ENCODE peak calls at places on chromosome 21, in ten cellular contexts. One of them, this sample, is unnamed.
A peak's percentile ranks its signal among the peaks of the same experiment; 100 is the strongest.

GRCh38 chr21:31656199-31657095 is 3.0 kb upstream of the SOD1 start:
- DNase-seq in activated B cell treated with CpG ODN at 0.5 μM for 24 hours: no peak
- DNase-seq in WTC11: no peak
- DNase-seq in glutamatergic neuron: no peak
- DNase-seq in fibroblast of lung: no peak
- DNase-seq in RWPE1: no peak
- DNase-seq in psoas muscle: no peak
- DNase-seq in mesothelial cell of epicardium: no peak
- DNase-seq in left ventricle myocardium inferior: no peak
- DNase-seq in brain microvascular endothelial cell: no peak
- DNase-seq in this sample: peak; percentile 74

GRCh38 chr21:26597981-26598380 is 24.9 kb upstream of the CYYR1 start:
- DNase-seq in activated B cell treated with CpG ODN at 0.5 μM for 24 hours: no peak
- DNase-seq in WTC11: no peak
- DNase-seq in glutamatergic neuron: no peak
- DNase-seq in fibroblast of lung: no peak
- DNase-seq in RWPE1: peak; percentile 41
- DNase-seq in psoas muscle: no peak
- DNase-seq in mesothelial cell of epicardium: no peak
- DNase-seq in left ventricle myocardium inferior: no peak
- DNase-seq in brain microvascular endothelial cell: no peak
- DNase-seq in this sample: peak; percentile 72

GRCh38 chr21:18000961-18001522 is 181.9 kb upstream of the C21orf91 start:
- DNase-seq in activated B cell treated with CpG ODN at 0.5 μM for 24 hours: no peak
- DNase-seq in WTC11: no peak
- DNase-seq in glutamatergic neuron: no peak
- DNase-seq in fibroblast of lung: peak; percentile 5
- DNase-seq in RWPE1: no peak
- DNase-seq in psoas muscle: no peak
- DNase-seq in mesothelial cell of epicardium: no peak
- DNase-seq in left ventricle myocardium inferior: no peak
- DNase-seq in brain microvascular endothelial cell: no peak
- DNase-seq in this sample: no peak

GRCh38 chr21:30194701-30195299 is 21.1 kb downstream of the CLDN8 start:
- DNase-seq in activated B cell treated with CpG ODN at 0.5 μM for 24 hours: no peak
- DNase-seq in WTC11: no peak
- DNase-seq in glutamatergic neuron: no peak
- DNase-seq in fibroblast of lung: peak; percentile 15
- DNase-seq in RWPE1: peak; percentile 48
- DNase-seq in psoas muscle: no peak
- DNase-seq in mesothelial cell of epicardium: no peak
- DNase-seq in left ventricle myocardium inferior: no peak
- DNase-seq in brain microvascular endothelial cell: peak; percentile 37
- DNase-seq in this sample: peak; percentile 80

GRCh38 chr21:26659181-26659580 is 86.1 kb upstream of the CYYR1 start:
- DNase-seq in activated B cell treated with CpG ODN at 0.5 μM for 24 hours: no peak
- DNase-seq in WTC11: no peak
- DNase-seq in glutamatergic neuron: peak; percentile 31
- DNase-seq in fibroblast of lung: peak; percentile 40
- DNase-seq in RWPE1: peak; percentile 4
- DNase-seq in psoas muscle: no peak
- DNase-seq in mesothelial cell of epicardium: no peak
- DNase-seq in left ventricle myocardium inferior: no peak
- DNase-seq in brain microvascular endothelial cell: peak; percentile 0
- DNase-seq in this sample: peak; percentile 81

GRCh38 chr21:27424601-27425000 is 457.7 kb upstream of the ADAMTS5 start:
- DNase-seq in activated B cell treated with CpG ODN at 0.5 μM for 24 hours: no peak
- DNase-seq in WTC11: no peak
- DNase-seq in glutamatergic neuron: no peak
- DNase-seq in fibroblast of lung: no peak
- DNase-seq in RWPE1: no peak
- DNase-seq in psoas muscle: no peak
- DNase-seq in mesothelial cell of epicardium: no peak
- DNase-seq in left ventricle myocardium inferior: no peak
- DNase-seq in brain microvascular endothelial cell: no peak
- DNase-seq in this sample: peak; percentile 7

GRCh38 chr21:26148071-26148470 is 22.5 kb downstream of the APP start:
- DNase-seq in activated B cell treated with CpG ODN at 0.5 μM for 24 hours: no peak
- DNase-seq in WTC11: peak; percentile 61
- DNase-seq in glutamatergic neuron: no peak
- DNase-seq in fibroblast of lung: no peak
- DNase-seq in RWPE1: no peak
- DNase-seq in psoas muscle: no peak
- DNase-seq in mesothelial cell of epicardium: no peak
- DNase-seq in left ventricle myocardium inferior: no peak
- DNase-seq in brain microvascular endothelial cell: peak; percentile 17
- DNase-seq in this sample: no peak

GRCh38 chr21:42009018-42009830 is 936 bp downstream of the ZBTB21 start:
- DNase-seq in activated B cell treated with CpG ODN at 0.5 μM for 24 hours: peak; percentile 55
- DNase-seq in WTC11: peak; percentile 62
- DNase-seq in glutamatergic neuron: peak; percentile 61
- DNase-seq in fibroblast of lung: peak; percentile 38
- DNase-seq in RWPE1: peak; percentile 17
- DNase-seq in psoas muscle: peak; percentile 64
- DNase-seq in mesothelial cell of epicardium: peak; percentile 52
- DNase-seq in left ventricle myocardium inferior: peak; percentile 43
- DNase-seq in brain microvascular endothelial cell: peak; percentile 42
- DNase-seq in this sample: peak; percentile 28

GRCh38 chr21:18840239-18840638 is 436.7 kb upstream of the TMPRSS15 start:
- DNase-seq in activated B cell treated with CpG ODN at 0.5 μM for 24 hours: no peak
- DNase-seq in WTC11: peak; percentile 12
- DNase-seq in glutamatergic neuron: no peak
- DNase-seq in fibroblast of lung: peak; percentile 0
- DNase-seq in RWPE1: no peak
- DNase-seq in psoas muscle: no peak
- DNase-seq in mesothelial cell of epicardium: no peak
- DNase-seq in left ventricle myocardium inferior: no peak
- DNase-seq in brain microvascular endothelial cell: peak; percentile 50
- DNase-seq in this sample: peak; percentile 17

GRCh38 chr21:26587621-26588260 is 14.7 kb upstream of the CYYR1 start:
- DNase-seq in activated B cell treated with CpG ODN at 0.5 μM for 24 hours: no peak
- DNase-seq in WTC11: no peak
- DNase-seq in glutamatergic neuron: no peak
- DNase-seq in fibroblast of lung: peak; percentile 92
- DNase-seq in RWPE1: peak; percentile 90
- DNase-seq in psoas muscle: no peak
- DNase-seq in mesothelial cell of epicardium: no peak
- DNase-seq in left ventricle myocardium inferior: no peak
- DNase-seq in brain microvascular endothelial cell: peak; percentile 43
- DNase-seq in this sample: peak; percentile 92

GRCh38 chr21:28196981-28197380 is 795.7 kb downstream of the LTN1 start:
- DNase-seq in activated B cell treated with CpG ODN at 0.5 μM for 24 hours: no peak
- DNase-seq in WTC11: no peak
- DNase-seq in glutamatergic neuron: no peak
- DNase-seq in fibroblast of lung: no peak
- DNase-seq in RWPE1: no peak
- DNase-seq in psoas muscle: no peak
- DNase-seq in mesothelial cell of epicardium: no peak
- DNase-seq in left ventricle myocardium inferior: no peak
- DNase-seq in brain microvascular endothelial cell: no peak
- DNase-seq in this sample: no peak

DNA sequence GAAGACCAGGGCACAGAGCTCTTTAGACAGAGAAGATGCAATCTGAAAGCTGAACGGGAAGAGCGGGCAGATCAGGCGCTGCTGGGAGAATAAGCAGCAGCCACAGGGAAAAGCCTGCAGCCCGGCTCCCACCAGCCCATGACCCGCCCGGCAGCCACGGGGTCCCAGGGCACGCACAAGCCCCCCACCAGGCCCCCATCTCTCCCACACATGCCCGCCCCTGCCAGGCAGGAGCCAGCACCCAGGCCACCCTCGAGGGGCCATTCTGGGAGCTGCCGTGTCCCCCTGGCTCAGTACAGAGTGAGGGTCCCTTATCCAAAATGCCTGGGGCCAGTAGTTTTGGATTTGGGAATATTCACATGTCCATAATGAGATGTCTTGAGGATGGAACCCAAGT is 16.3 kb downstream of the SLC19A1 start:
- DNase-seq in activated B cell treated with CpG ODN at 0.5 μM for 24 hours: no peak
- DNase-seq in WTC11: peak; percentile 5
- DNase-seq in glutamatergic neuron: no peak
- DNase-seq in fibroblast of lung: no peak
- DNase-seq in RWPE1: no peak
- DNase-seq in psoas muscle: peak; percentile 7
- DNase-seq in mesothelial cell of epicardium: no peak
- DNase-seq in left ventricle myocardium inferior: no peak
- DNase-seq in brain microvascular endothelial cell: no peak
- DNase-seq in this sample: no peak
- TF ChIP-seq CTCF in activated B cell treated with CpG ODN at 0.5 μM for 24 hours: no peak
- TF ChIP-seq CTCF in WTC11: no peak
- TF ChIP-seq CTCF in glutamatergic neuron: no peak
- TF ChIP-seq CTCF in fibroblast of lung: no peak
- TF ChIP-seq CTCF in RWPE1: no peak
- TF ChIP-seq CTCF in psoas muscle: no peak
- TF ChIP-seq CTCF in mesothelial cell of epicardium: no peak
- TF ChIP-seq CTCF in left ventricle myocardium inferior: no peak
- TF ChIP-seq CTCF in brain microvascular endothelial cell: no peak
- TF ChIP-seq CTCF in this sample: no peak

GRCh38 chr21:33302055-33302454 is 22.7 kb upstream of the IFNAR1 start:
- DNase-seq in activated B cell treated with CpG ODN at 0.5 μM for 24 hours: no peak
- DNase-seq in WTC11: no peak
- DNase-seq in glutamatergic neuron: no peak
- DNase-seq in fibroblast of lung: no peak
- DNase-seq in RWPE1: peak; percentile 8
- DNase-seq in psoas muscle: no peak
- DNase-seq in mesothelial cell of epicardium: no peak
- DNase-seq in left ventricle myocardium inferior: no peak
- DNase-seq in brain microvascular endothelial cell: no peak
- DNase-seq in this sample: peak; percentile 48
- TF ChIP-seq CTCF in activated B cell treated with CpG ODN at 0.5 μM for 24 hours: no peak
- TF ChIP-seq CTCF in WTC11: no peak
- TF ChIP-seq CTCF in glutamatergic neuron: no peak
- TF ChIP-seq CTCF in fibroblast of lung: no peak
- TF ChIP-seq CTCF in RWPE1: no peak
- TF ChIP-seq CTCF in psoas muscle: no peak
- TF ChIP-seq CTCF in mesothelial cell of epicardium: no peak
- TF ChIP-seq CTCF in left ventricle myocardium inferior: no peak
- TF ChIP-seq CTCF in brain microvascular endothelial cell: no peak
- TF ChIP-seq CTCF in this sample: no peak

GRCh38 chr21:45264919-45265515 is 22.7 kb downstream of the POFUT2 start:
- DNase-seq in activated B cell treated with CpG ODN at 0.5 μM for 24 hours: peak; percentile 7
- DNase-seq in WTC11: no peak
- DNase-seq in glutamatergic neuron: no peak
- DNase-seq in fibroblast of lung: no peak
- DNase-seq in RWPE1: no peak
- DNase-seq in psoas muscle: no peak
- DNase-seq in mesothelial cell of epicardium: peak; percentile 35
- DNase-seq in left ventricle myocardium inferior: no peak
- DNase-seq in brain microvascular endothelial cell: no peak
- DNase-seq in this sample: no peak

GRCh38 chr21:45265721-45266517 is 21.8 kb downstream of the POFUT2 start:
- DNase-seq in activated B cell treated with CpG ODN at 0.5 μM for 24 hours: peak; percentile 8
- DNase-seq in WTC11: no peak
- DNase-seq in glutamatergic neuron: no peak
- DNase-seq in fibroblast of lung: no peak
- DNase-seq in RWPE1: no peak
- DNase-seq in psoas muscle: no peak
- DNase-seq in mesothelial cell of epicardium: peak; percentile 30
- DNase-seq in left ventricle myocardium inferior: no peak
- DNase-seq in brain microvascular endothelial cell: no peak
- DNase-seq in this sample: no peak

GRCh38 chr21:45266518-45267389 is 20.9 kb downstream of the POFUT2 start:
- DNase-seq in activated B cell treated with CpG ODN at 0.5 μM for 24 hours: peak; percentile 9
- DNase-seq in WTC11: no peak
- DNase-seq in glutamatergic neuron: no peak
- DNase-seq in fibroblast of lung: no peak
- DNase-seq in RWPE1: no peak
- DNase-seq in psoas muscle: no peak
- DNase-seq in mesothelial cell of epicardium: peak; percentile 26
- DNase-seq in left ventricle myocardium inferior: no peak
- DNase-seq in brain microvascular endothelial cell: peak; percentile 25
- DNase-seq in this sample: no peak

GRCh38 chr21:45269861-45270260 is 17.8 kb downstream of the POFUT2 start:
- DNase-seq in activated B cell treated with CpG ODN at 0.5 μM for 24 hours: no peak
- DNase-seq in WTC11: no peak
- DNase-seq in glutamatergic neuron: no peak
- DNase-seq in fibroblast of lung: no peak
- DNase-seq in RWPE1: no peak
- DNase-seq in psoas muscle: no peak
- DNase-seq in mesothelial cell of epicardium: no peak
- DNase-seq in left ventricle myocardium inferior: no peak
- DNase-seq in brain microvascular endothelial cell: no peak
- DNase-seq in this sample: no peak

DNA sequence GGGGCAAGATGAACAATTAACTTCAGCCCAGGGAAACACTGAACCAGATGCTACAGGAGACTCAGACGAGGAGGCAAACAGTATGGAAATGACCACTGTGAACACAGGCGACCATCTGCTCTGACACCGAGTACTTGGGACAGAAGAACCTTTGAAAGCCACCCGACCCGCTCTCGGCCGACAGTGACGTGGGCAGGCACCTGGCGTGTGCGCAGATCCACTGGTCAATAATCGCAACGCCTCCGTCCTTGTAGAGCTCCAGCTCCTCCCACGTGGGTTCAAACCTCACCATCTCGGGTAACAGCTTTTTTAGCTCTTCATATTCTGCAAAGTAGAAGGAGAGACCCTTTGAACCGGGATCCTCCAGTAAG is 20.3 kb downstream of the POFUT2 start:
- DNase-seq in activated B cell treated with CpG ODN at 0.5 μM for 24 hours: peak; percentile 4
- DNase-seq in WTC11: no peak
- DNase-seq in glutamatergic neuron: no peak
- DNase-seq in fibroblast of lung: no peak
- DNase-seq in RWPE1: no peak
- DNase-seq in psoas muscle: no peak
- DNase-seq in mesothelial cell of epicardium: no peak
- DNase-seq in left ventricle myocardium inferior: no peak
- DNase-seq in brain microvascular endothelial cell: no peak
- DNase-seq in this sample: no peak
- TF ChIP-seq CTCF in activated B cell treated with CpG ODN at 0.5 μM for 24 hours: no peak
- TF ChIP-seq CTCF in WTC11: no peak
- TF ChIP-seq CTCF in glutamatergic neuron: no peak
- TF ChIP-seq CTCF in fibroblast of lung: no peak
- TF ChIP-seq CTCF in RWPE1: no peak
- TF ChIP-seq CTCF in psoas muscle: no peak
- TF ChIP-seq CTCF in mesothelial cell of epicardium: no peak
- TF ChIP-seq CTCF in left ventricle myocardium inferior: no peak
- TF ChIP-seq CTCF in brain microvascular endothelial cell: no peak
- TF ChIP-seq CTCF in this sample: no peak

DNA sequence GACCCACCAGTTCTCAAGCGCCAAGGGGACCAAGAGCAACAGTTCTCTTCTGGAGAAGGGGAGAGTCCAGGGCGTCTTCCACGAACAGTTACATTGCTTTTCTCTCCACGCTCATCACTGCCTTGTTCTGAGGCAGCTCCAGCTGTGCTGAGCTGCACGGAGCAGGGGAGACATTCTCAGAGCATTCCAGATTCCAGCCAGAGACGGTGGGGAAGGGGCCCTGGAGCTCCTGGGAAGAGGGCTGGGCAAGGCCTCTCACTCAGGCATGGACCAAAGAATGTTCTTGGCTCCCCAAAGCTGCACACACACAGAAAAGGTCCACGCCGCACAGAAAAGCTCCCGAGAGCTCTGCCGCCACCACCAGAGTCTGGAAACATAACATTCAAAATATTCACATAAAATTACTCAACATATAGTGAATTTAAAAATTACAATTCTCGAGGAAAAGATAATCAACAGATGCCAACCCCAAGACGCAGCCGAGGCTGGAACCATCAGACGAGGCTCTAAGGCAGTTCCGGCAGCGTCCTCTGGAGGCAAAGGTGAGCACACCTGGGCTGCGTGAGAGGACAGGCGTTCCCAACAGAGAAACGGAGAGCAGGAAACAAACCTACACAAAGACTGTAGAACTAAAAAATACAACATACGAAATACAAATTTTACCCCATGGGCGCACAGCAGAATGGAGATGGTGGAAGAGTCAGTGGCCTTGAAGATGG is 40.5 kb downstream of the UBE2G2 start:
- DNase-seq in activated B cell treated with CpG ODN at 0.5 μM for 24 hours: no peak
- DNase-seq in WTC11: peak; percentile 75
- DNase-seq in glutamatergic neuron: no peak
- DNase-seq in fibroblast of lung: no peak
- DNase-seq in RWPE1: no peak
- DNase-seq in psoas muscle: no peak
- DNase-seq in mesothelial cell of epicardium: peak; percentile 39
- DNase-seq in left ventricle myocardium inferior: no peak
- DNase-seq in brain microvascular endothelial cell: no peak
- DNase-seq in this sample: peak; percentile 42
- TF ChIP-seq CTCF in activated B cell treated with CpG ODN at 0.5 μM for 24 hours: no peak
- TF ChIP-seq CTCF in WTC11: peak; percentile 46
- TF ChIP-seq CTCF in glutamatergic neuron: peak; percentile 32
- TF ChIP-seq CTCF in fibroblast of lung: no peak
- TF ChIP-seq CTCF in RWPE1: peak; percentile 30
- TF ChIP-seq CTCF in psoas muscle: no peak
- TF ChIP-seq CTCF in mesothelial cell of epicardium: peak; percentile 23
- TF ChIP-seq CTCF in left ventricle myocardium inferior: no peak
- TF ChIP-seq CTCF in brain microvascular endothelial cell: peak; percentile 49
- TF ChIP-seq CTCF in this sample: peak; percentile 65

This sample was measured in epithelial cell of esophagus.